ENCODE peak calls at places on chromosomes 11 and 22, in four cellular contexts. One of them, this sample, is unnamed.

GRCh38 chr11:110962907-110963306 is 250.7 kb upstream of the ARHGAP20 start:
- DNase-seq in head of caudate nucleus: no peak
- DNase-seq in WTC11: no peak
- DNase-seq in chondrocyte: no peak
- DNase-seq in this sample: no peak

GRCh38 chr11:71170619-71171018 is 81.8 kb downstream of the SHANK2 start:
- DNase-seq in head of caudate nucleus: no peak
- DNase-seq in chondrocyte: no peak
- DNase-seq in WTC11: no peak
- DNase-seq in this sample: no peak

GRCh38 chr11:11169715-11170351 is 183.2 kb downstream of the CSNK2A3 start:
- DNase-seq in WTC11: no peak
- DNase-seq in head of caudate nucleus: no peak
- DNase-seq in chondrocyte: no peak
- DNase-seq in this sample: no peak

GRCh38 chr22:26585104-26585790 is 4.7 kb downstream of the TPST2 start:
- DNase-seq in chondrocyte: peak
- DNase-seq in WTC11: no peak
- DNase-seq in head of caudate nucleus: peak
- DNase-seq in this sample: no peak

GRCh38 chr11:8577791-8578581 is 16.0 kb downstream of the STK33 start:
- DNase-seq in WTC11: no peak
- DNase-seq in head of caudate nucleus: no peak
- DNase-seq in chondrocyte: no peak
- DNase-seq in this sample: no peak

GRCh38 chr11:2542406-2542805 is 97.6 kb downstream of the KCNQ1 start:
- DNase-seq in head of caudate nucleus: no peak
- DNase-seq in WTC11: no peak
- DNase-seq in chondrocyte: peak
- DNase-seq in this sample: no peak

GRCh38 chr11:78350101-78350645 is 67.4 kb downstream of the GAB2 start:
- DNase-seq in chondrocyte: no peak
- DNase-seq in head of caudate nucleus: no peak
- DNase-seq in WTC11: no peak
- DNase-seq in this sample: peak

GRCh38 chr11:12157241-12157661 is 46.9 kb downstream of the MICAL2 start:
- DNase-seq in WTC11: no peak
- DNase-seq in chondrocyte: no peak
- DNase-seq in head of caudate nucleus: no peak
- DNase-seq in this sample: no peak

GRCh38 chr11:581342-581741 is 5.1 kb downstream of the PHRF1 start:
- DNase-seq in WTC11: no peak
- DNase-seq in chondrocyte: no peak
- DNase-seq in head of caudate nucleus: no peak
- DNase-seq in this sample: no peak

GRCh38 chr11:44203270-44204043 is 106.5 kb downstream of the ALX4 start:
- DNase-seq in head of caudate nucleus: no peak
- DNase-seq in WTC11: no peak
- DNase-seq in chondrocyte: no peak
- DNase-seq in this sample: no peak

GRCh38 chr11:35663408-35663702 is 780 bp downstream of the TRIM44 start:
- DNase-seq in head of caudate nucleus: no peak
- DNase-seq in chondrocyte: no peak
- DNase-seq in WTC11: no peak
- DNase-seq in this sample: no peak

GRCh38 chr11:102111787-102112653 is 1.8 kb downstream of the YAP1 start:
- DNase-seq in chondrocyte: no peak
- DNase-seq in WTC11: no peak
- DNase-seq in head of caudate nucleus: no peak
- DNase-seq in this sample: no peak

GRCh38 chr22:29710922-29711593 is 8.7 kb upstream of the CABP7 start:
- DNase-seq in chondrocyte: no peak
- DNase-seq in head of caudate nucleus: no peak
- DNase-seq in WTC11: no peak
- DNase-seq in this sample: no peak

GRCh38 chr22:19266547-19267086 is 24.9 kb downstream of the CLTCL1 start:
- DNase-seq in WTC11: no peak
- DNase-seq in chondrocyte: no peak
- DNase-seq in head of caudate nucleus: no peak
- DNase-seq in this sample: no peak

GRCh38 chr11:88288560-88288959 is 49.0 kb downstream of the CTSC start:
- DNase-seq in head of caudate nucleus: no peak
- DNase-seq in chondrocyte: no peak
- DNase-seq in WTC11: no peak
- DNase-seq in this sample: no peak

This sample was measured in globus pallidus.